ENCODE peak calls at places on chromosome 4, in five cellular contexts. L is right cardiac atrium, Y is Peyer's patch, M is lower lobe of right lung, N is HL-60. K is an unnamed sample.

GRCh38 chr4:100547541-100548208 is 29.9 kb upstream of the EMCN start:
- DNase-seq in L (no peak), Y (no peak), N (no peak), M (no peak), K (no peak)

GRCh38 chr4:83569967-83570366 is 34.1 kb downstream of the GPAT3 start:
- DNase-seq in N (peak), M (no peak), Y (no peak), L (no peak), K (no peak)

GRCh38 chr4:37780444-37781133 is 45.9 kb upstream of the PGM2 start:
- DNase-seq in M (no peak), L (no peak), N (peak), Y (peak), K (peak)

GRCh38 chr4:69881173-69881773 is 21.3 kb upstream of the SULT1E1 start:
- DNase-seq in N (peak), L (peak), Y (no peak), M (no peak), K (peak)

GRCh38 chr4:3201718-3202702 is 46.9 kb upstream of the MSANTD1 start:
- DNase-seq in L (no peak), N (peak), M (no peak), Y (peak), K (peak)

GRCh38 chr4:181224826-181225225 is 1018.4 kb upstream of the TENM3 start:
- DNase-seq in L (no peak), Y (no peak), M (no peak), N (no peak), K (no peak)

GRCh38 chr4:92636038-92636825 is 332.5 kb downstream of the GRID2 start:
- DNase-seq in N (no peak), M (no peak), Y (no peak), L (no peak), K (no peak)

GRCh38 chr4:48269861-48270515 is 350 bp upstream of the TEC start:
- DNase-seq in L (peak), N (peak), Y (peak), M (peak), K (peak)

GRCh38 chr4:131296192-131296591 is 1852.9 kb upstream of the PCDH10 start:
- DNase-seq in M (no peak), N (no peak), L (no peak), Y (no peak), K (no peak)

GRCh38 chr4:40165931-40166330 is 30.9 kb upstream of the RHOH start:
- DNase-seq in M (no peak), N (no peak), Y (no peak), L (no peak), K (no peak)

GRCh38 chr4:168884251-168885124 is 125.6 kb downstream of the CBR4 start:
- DNase-seq in L (no peak), Y (no peak), M (no peak), N (no peak), K (no peak)

GRCh38 chr4:158315706-158316105 is 105.4 kb downstream of the TMEM144 start:
- DNase-seq in Y (no peak), N (no peak), M (no peak), L (no peak), K (no peak)

GRCh38 chr4:151614532-151614931 is 146.3 kb downstream of the GATB start:
- DNase-seq in M (no peak), N (no peak), Y (no peak), L (no peak), K (no peak)

GRCh38 chr4:142909908-142910307 is 63.8 kb upstream of the INPP4B start:
- DNase-seq in Y (no peak), N (no peak), L (no peak), M (no peak), K (no peak)

GRCh38 chr4:7005571-7005970 is 37.6 kb upstream of the TADA2B start:
- DNase-seq in L (no peak), N (no peak), Y (no peak), M (no peak), K (no peak)

GRCh38 chr4:41214158-41215146 is at the start of gene APBB2:
- DNase-seq in N (peak), L (peak), M (peak), Y (peak), K (peak)

GRCh38 chr4:104424368-104424921 is 70.2 kb downstream of the CXXC4 start:
- DNase-seq in M (no peak), N (no peak), Y (no peak), L (no peak), K (no peak)

GRCh38 chr4:74117024-74117534 is 18.1 kb upstream of the CXCL2 start:
- DNase-seq in Y (no peak), N (no peak), L (peak), M (peak), K (no peak)
- H3K27ac ChIP-seq in Y (no peak), N (no peak), L (peak), M (peak), K (no peak)

DNA sequence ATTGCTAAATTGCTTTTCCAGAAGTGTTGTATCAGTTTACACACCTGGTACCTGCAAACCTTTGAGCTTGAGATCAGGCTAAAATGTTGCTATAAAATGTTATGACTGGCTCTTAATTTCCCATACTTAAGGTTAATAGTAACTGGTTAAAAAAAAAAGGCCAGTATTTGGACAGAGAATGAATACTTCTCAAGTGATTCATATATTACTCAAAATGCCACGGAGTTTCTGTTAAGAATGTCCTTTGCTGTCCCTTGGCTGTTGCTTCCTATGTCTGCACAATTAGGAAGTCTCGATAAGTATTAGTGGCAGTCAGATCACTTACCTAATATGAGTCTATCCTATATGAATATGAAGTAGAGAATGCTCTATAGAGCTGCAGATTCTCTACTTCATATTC is 232.2 kb upstream of the IGFBP7 start:
- DNase-seq in M (no peak), Y (no peak), L (no peak), N (no peak), K (no peak)
- H3K27ac ChIP-seq in M (no peak), Y (no peak), L (no peak), N (no peak), K (no peak)

DNA sequence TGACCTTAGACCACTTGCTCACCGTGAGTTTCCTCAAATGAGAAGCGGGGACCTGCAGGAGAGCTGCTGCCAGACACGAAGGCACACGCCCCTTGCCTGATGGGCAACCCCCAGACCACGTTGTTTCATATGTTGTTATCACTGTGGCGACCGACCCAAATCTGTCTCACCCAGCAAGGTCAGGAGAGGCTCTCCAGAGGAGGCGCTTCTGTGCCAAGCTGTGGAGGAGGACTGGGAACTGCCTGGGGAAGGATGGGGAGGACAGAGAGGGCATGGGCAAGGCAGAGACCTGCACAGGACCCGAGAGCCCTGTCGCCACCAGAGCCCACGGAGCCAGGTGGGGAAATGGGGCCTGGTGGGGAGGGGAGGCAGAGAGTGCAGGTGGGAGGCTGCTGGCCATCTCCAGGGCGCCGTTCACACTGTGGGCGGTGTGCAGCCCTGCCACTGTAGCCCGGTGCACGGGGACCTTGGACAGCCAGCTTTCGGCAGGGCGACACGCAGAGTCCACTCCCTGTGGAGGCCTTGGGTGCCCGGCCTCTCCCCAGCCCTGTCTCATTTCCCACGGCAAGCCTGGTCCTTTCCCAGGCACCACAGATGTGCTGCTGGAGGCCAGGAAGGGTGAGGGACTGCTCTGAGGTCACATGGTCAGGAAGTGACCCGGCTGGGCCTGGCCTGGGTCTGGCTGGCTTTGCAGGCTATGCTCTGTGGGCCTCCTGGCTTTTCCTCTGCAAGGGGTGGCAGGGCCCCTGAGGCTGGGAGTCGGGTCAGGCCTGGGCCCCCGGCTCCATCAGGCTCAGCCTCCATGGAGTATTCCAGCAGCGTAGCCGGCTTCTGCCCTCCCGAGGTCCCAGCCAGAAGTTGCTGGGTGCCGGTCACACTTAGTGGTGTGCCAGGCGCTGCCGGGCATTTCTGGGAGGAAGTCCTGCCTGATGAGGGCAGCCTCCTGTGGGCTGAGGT is 3.2 kb downstream of the HTRA3 start:
- DNase-seq in Y (no peak), M (no peak), L (peak), N (peak), K (no peak)
- H3K27ac ChIP-seq in Y (peak), M (peak), L (peak), N (peak), K (no peak)

GRCh38 chr4:76216521-76216920 is 2.9 kb upstream of the SCARB2 start:
- DNase-seq in L (no peak), M (no peak), Y (no peak), N (no peak), K (no peak)
- H3K27ac ChIP-seq in L (no peak), M (no peak), Y (peak), N (no peak), K (no peak)